ENCODE peak calls at places on chromosomes 4 and X, in seven cellular contexts. One of them, this sample, is unnamed.

GRCh38 chr4:83013420-83013867 is 2.8 kb upstream of the LIN54 start:
- DNase-seq in SK-N-SH: peak; percentile 27
- DNase-seq in naive thymus-derived CD4-positive, alpha-beta T cell: no peak
- DNase-seq in effector memory CD4-positive, alpha-beta T cell: no peak
- DNase-seq in fibroblast of lung: no peak
- DNase-seq in heart left ventricle: no peak
- DNase-seq in neuronal stem cell: no peak
- DNase-seq in this sample: no peak

GRCh38 chrX:9534686-9535085 is 69.8 kb downstream of the TBL1X start:
- DNase-seq in naive thymus-derived CD4-positive, alpha-beta T cell: no peak
- DNase-seq in SK-N-SH: no peak
- DNase-seq in effector memory CD4-positive, alpha-beta T cell: no peak
- DNase-seq in fibroblast of lung: peak; percentile 43
- DNase-seq in neuronal stem cell: no peak
- DNase-seq in heart left ventricle: no peak
- DNase-seq in this sample: no peak

GRCh38 chr4:99161700-99162099 is 17.6 kb upstream of the ADH4 start:
- DNase-seq in naive thymus-derived CD4-positive, alpha-beta T cell: no peak
- DNase-seq in effector memory CD4-positive, alpha-beta T cell: no peak
- DNase-seq in SK-N-SH: no peak
- DNase-seq in neuronal stem cell: no peak
- DNase-seq in heart left ventricle: no peak
- DNase-seq in fibroblast of lung: no peak
- DNase-seq in this sample: no peak

GRCh38 chrX:7216981-7217587 is 69.1 kb upstream of the PUDP start:
- DNase-seq in fibroblast of lung: no peak
- DNase-seq in SK-N-SH: no peak
- DNase-seq in effector memory CD4-positive, alpha-beta T cell: no peak
- DNase-seq in naive thymus-derived CD4-positive, alpha-beta T cell: no peak
- DNase-seq in heart left ventricle: no peak
- DNase-seq in neuronal stem cell: no peak
- DNase-seq in this sample: no peak

GRCh38 chr4:76830612-76831474 is 67.1 kb downstream of the SOWAHB start:
- DNase-seq in fibroblast of lung: peak; percentile 83
- DNase-seq in heart left ventricle: peak; percentile 63
- DNase-seq in naive thymus-derived CD4-positive, alpha-beta T cell: no peak
- DNase-seq in effector memory CD4-positive, alpha-beta T cell: no peak
- DNase-seq in SK-N-SH: no peak
- DNase-seq in neuronal stem cell: peak; percentile 20
- DNase-seq in this sample: peak; percentile 39

GRCh38 chr4:26873391-26874026 is 12.9 kb downstream of the STIM2 start:
- DNase-seq in naive thymus-derived CD4-positive, alpha-beta T cell: peak; percentile 55
- DNase-seq in effector memory CD4-positive, alpha-beta T cell: peak; percentile 69
- DNase-seq in neuronal stem cell: no peak
- DNase-seq in heart left ventricle: no peak
- DNase-seq in fibroblast of lung: no peak
- DNase-seq in SK-N-SH: no peak
- DNase-seq in this sample: no peak

GRCh38 chr4:83552085-83552484 is 16.2 kb downstream of the GPAT3 start:
- DNase-seq in SK-N-SH: no peak
- DNase-seq in heart left ventricle: no peak
- DNase-seq in naive thymus-derived CD4-positive, alpha-beta T cell: no peak
- DNase-seq in fibroblast of lung: peak; percentile 20
- DNase-seq in neuronal stem cell: no peak
- DNase-seq in effector memory CD4-positive, alpha-beta T cell: no peak
- DNase-seq in this sample: no peak

GRCh38 chr4:110271986-110272385 is 73.6 kb upstream of the ELOVL6 start:
- DNase-seq in neuronal stem cell: no peak
- DNase-seq in effector memory CD4-positive, alpha-beta T cell: no peak
- DNase-seq in heart left ventricle: no peak
- DNase-seq in naive thymus-derived CD4-positive, alpha-beta T cell: no peak
- DNase-seq in SK-N-SH: no peak
- DNase-seq in fibroblast of lung: peak; percentile 50
- DNase-seq in this sample: no peak

GRCh38 chr4:171650543-171650942 is 162.7 kb upstream of the GALNTL6 start:
- DNase-seq in fibroblast of lung: no peak
- DNase-seq in neuronal stem cell: no peak
- DNase-seq in naive thymus-derived CD4-positive, alpha-beta T cell: no peak
- DNase-seq in heart left ventricle: no peak
- DNase-seq in SK-N-SH: peak; percentile 8
- DNase-seq in effector memory CD4-positive, alpha-beta T cell: no peak
- DNase-seq in this sample: no peak

GRCh38 chrX:143663755-143664154 is 27.9 kb upstream of the SLITRK4 start:
- DNase-seq in naive thymus-derived CD4-positive, alpha-beta T cell: no peak
- DNase-seq in neuronal stem cell: no peak
- DNase-seq in effector memory CD4-positive, alpha-beta T cell: no peak
- DNase-seq in SK-N-SH: no peak
- DNase-seq in fibroblast of lung: no peak
- DNase-seq in heart left ventricle: no peak
- DNase-seq in this sample: no peak

GRCh38 chrX:39975094-39975865 is 122.5 kb downstream of the BCOR start:
- DNase-seq in neuronal stem cell: no peak
- DNase-seq in heart left ventricle: no peak
- DNase-seq in fibroblast of lung: no peak
- DNase-seq in effector memory CD4-positive, alpha-beta T cell: no peak
- DNase-seq in SK-N-SH: no peak
- DNase-seq in naive thymus-derived CD4-positive, alpha-beta T cell: no peak
- DNase-seq in this sample: peak; percentile 9

GRCh38 chr4:112099701-112100289 is 45.5 kb upstream of the FAM241A start:
- DNase-seq in SK-N-SH: peak; percentile 52
- DNase-seq in naive thymus-derived CD4-positive, alpha-beta T cell: peak; percentile 15
- DNase-seq in fibroblast of lung: peak; percentile 50
- DNase-seq in neuronal stem cell: peak; percentile 31
- DNase-seq in heart left ventricle: no peak
- DNase-seq in effector memory CD4-positive, alpha-beta T cell: no peak
- DNase-seq in this sample: no peak

GRCh38 chr4:6278801-6279197 is 9.1 kb downstream of the WFS1 start:
- DNase-seq in heart left ventricle: peak; percentile 70
- DNase-seq in naive thymus-derived CD4-positive, alpha-beta T cell: no peak
- DNase-seq in fibroblast of lung: peak; percentile 79
- DNase-seq in effector memory CD4-positive, alpha-beta T cell: no peak
- DNase-seq in neuronal stem cell: no peak
- DNase-seq in SK-N-SH: peak; percentile 76
- DNase-seq in this sample: no peak

GRCh38 chr4:138643827-138644226 is 371.8 kb upstream of the NOCT start:
- DNase-seq in neuronal stem cell: no peak
- DNase-seq in effector memory CD4-positive, alpha-beta T cell: no peak
- DNase-seq in heart left ventricle: no peak
- DNase-seq in fibroblast of lung: peak; percentile 25
- DNase-seq in SK-N-SH: no peak
- DNase-seq in naive thymus-derived CD4-positive, alpha-beta T cell: no peak
- DNase-seq in this sample: no peak

GRCh38 chrX:102339312-102340298 is 92.6 kb downstream of the NXF2 start:
- DNase-seq in heart left ventricle: no peak
- DNase-seq in effector memory CD4-positive, alpha-beta T cell: peak; percentile 2
- DNase-seq in naive thymus-derived CD4-positive, alpha-beta T cell: no peak
- DNase-seq in neuronal stem cell: no peak
- DNase-seq in SK-N-SH: no peak
- DNase-seq in fibroblast of lung: no peak
- DNase-seq in this sample: no peak

GRCh38 chr4:84389406-84389805 is 109.7 kb downstream of the NKX6-1 start:
- DNase-seq in SK-N-SH: no peak
- DNase-seq in effector memory CD4-positive, alpha-beta T cell: no peak
- DNase-seq in naive thymus-derived CD4-positive, alpha-beta T cell: no peak
- DNase-seq in heart left ventricle: no peak
- DNase-seq in neuronal stem cell: no peak
- DNase-seq in fibroblast of lung: peak; percentile 40
- DNase-seq in this sample: no peak

GRCh38 chrX:136767104-136767941 is 13.4 kb downstream of the ARHGEF6 start:
- DNase-seq in SK-N-SH: peak; percentile 84
- DNase-seq in naive thymus-derived CD4-positive, alpha-beta T cell: peak; percentile 35
- DNase-seq in fibroblast of lung: peak; percentile 63
- DNase-seq in heart left ventricle: peak; percentile 73
- DNase-seq in effector memory CD4-positive, alpha-beta T cell: peak; percentile 20
- DNase-seq in neuronal stem cell: peak; percentile 40
- DNase-seq in this sample: peak; percentile 59

GRCh38 chrX:9538544-9539045 is 73.7 kb downstream of the TBL1X start:
- DNase-seq in heart left ventricle: no peak
- DNase-seq in fibroblast of lung: no peak
- DNase-seq in effector memory CD4-positive, alpha-beta T cell: no peak
- DNase-seq in neuronal stem cell: no peak
- DNase-seq in naive thymus-derived CD4-positive, alpha-beta T cell: no peak
- DNase-seq in SK-N-SH: peak; percentile 41
- DNase-seq in this sample: no peak

GRCh38 chr4:54318904-54319303 is 89.8 kb downstream of the PDGFRA start:
- DNase-seq in neuronal stem cell: peak; percentile 31
- DNase-seq in effector memory CD4-positive, alpha-beta T cell: no peak
- DNase-seq in SK-N-SH: peak; percentile 45
- DNase-seq in naive thymus-derived CD4-positive, alpha-beta T cell: no peak
- DNase-seq in fibroblast of lung: peak; percentile 44
- DNase-seq in heart left ventricle: no peak
- DNase-seq in this sample: no peak

GRCh38 chr4:118373614-118374255 is 20.9 kb upstream of the PRSS12 start:
- DNase-seq in heart left ventricle: no peak
- DNase-seq in naive thymus-derived CD4-positive, alpha-beta T cell: no peak
- DNase-seq in fibroblast of lung: peak; percentile 33
- DNase-seq in SK-N-SH: no peak
- DNase-seq in neuronal stem cell: no peak
- DNase-seq in effector memory CD4-positive, alpha-beta T cell: no peak
- DNase-seq in this sample: no peak

GRCh38 chr4:173577963-173578362 is 47.9 kb upstream of the HAND2 start:
- DNase-seq in SK-N-SH: no peak
- DNase-seq in naive thymus-derived CD4-positive, alpha-beta T cell: no peak
- DNase-seq in effector memory CD4-positive, alpha-beta T cell: no peak
- DNase-seq in fibroblast of lung: no peak
- DNase-seq in neuronal stem cell: no peak
- DNase-seq in heart left ventricle: no peak
- DNase-seq in this sample: no peak

GRCh38 chrX:2541603-2542002 is 40.8 kb upstream of the DHRSX start:
- DNase-seq in heart left ventricle: no peak
- DNase-seq in SK-N-SH: no peak
- DNase-seq in effector memory CD4-positive, alpha-beta T cell: no peak
- DNase-seq in fibroblast of lung: no peak
- DNase-seq in neuronal stem cell: no peak
- DNase-seq in naive thymus-derived CD4-positive, alpha-beta T cell: no peak
- DNase-seq in this sample: no peak

GRCh38 chrX:154596290-154596929 is 11.5 kb downstream of the CTAG1A start:
- DNase-seq in fibroblast of lung: peak; percentile 95
- DNase-seq in SK-N-SH: no peak
- DNase-seq in effector memory CD4-positive, alpha-beta T cell: no peak
- DNase-seq in heart left ventricle: no peak
- DNase-seq in neuronal stem cell: peak; percentile 31
- DNase-seq in naive thymus-derived CD4-positive, alpha-beta T cell: no peak
- DNase-seq in this sample: peak; percentile 32

DNA sequence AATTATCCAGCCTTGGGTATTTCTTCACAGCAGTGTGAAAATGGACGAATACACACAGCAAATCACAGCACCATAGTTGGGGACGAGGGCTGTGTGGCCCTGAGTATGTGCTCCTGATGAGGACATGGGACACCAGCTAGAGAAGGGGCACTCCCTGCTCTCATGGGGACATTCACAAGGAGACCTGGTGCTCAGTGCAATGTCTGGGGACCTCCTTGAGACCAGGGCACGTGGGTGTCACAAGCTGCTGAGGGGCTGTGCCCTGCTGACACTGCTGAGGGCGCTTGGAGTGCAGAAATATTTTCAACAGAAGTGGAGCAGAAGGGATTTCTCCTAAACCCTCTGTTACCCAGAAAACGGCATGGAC is 65.4 kb downstream of the TRMT44 start:
- DNase-seq in fibroblast of lung: no peak
- DNase-seq in neuronal stem cell: no peak
- DNase-seq in SK-N-SH: no peak
- DNase-seq in heart left ventricle: no peak
- DNase-seq in effector memory CD4-positive, alpha-beta T cell: no peak
- DNase-seq in naive thymus-derived CD4-positive, alpha-beta T cell: no peak
- DNase-seq in this sample: peak; percentile 82
- H3K4me1 ChIP-seq in fibroblast of lung: peaks cover 15% of the 10 kb centered on the region
- H3K4me1 ChIP-seq in neuronal stem cell: peaks cover 26% of the 10 kb centered on the region
- H3K4me1 ChIP-seq in SK-N-SH: peaks cover 9% of the 10 kb centered on the region
- H3K4me1 ChIP-seq in heart left ventricle: peaks cover 7% of the 10 kb centered on the region
- H3K4me1 ChIP-seq in effector memory CD4-positive, alpha-beta T cell: no peaks in the 10 kb centered on the region
- H3K4me1 ChIP-seq in naive thymus-derived CD4-positive, alpha-beta T cell: no peaks in the 10 kb centered on the region
- H3K4me1 ChIP-seq in this sample: peaks cover 48% of the 10 kb centered on the region

GRCh38 chr4:80614319-80614718 is 278.8 kb downstream of the CFAP299 start:
- DNase-seq in naive thymus-derived CD4-positive, alpha-beta T cell: no peak
- DNase-seq in heart left ventricle: no peak
- DNase-seq in fibroblast of lung: no peak
- DNase-seq in neuronal stem cell: no peak
- DNase-seq in SK-N-SH: no peak
- DNase-seq in effector memory CD4-positive, alpha-beta T cell: no peak
- DNase-seq in this sample: no peak
- H3K4me1 ChIP-seq in naive thymus-derived CD4-positive, alpha-beta T cell: no peaks in the 10 kb centered on the region
- H3K4me1 ChIP-seq in heart left ventricle: no peaks in the 10 kb centered on the region
- H3K4me1 ChIP-seq in fibroblast of lung: no peaks in the 10 kb centered on the region
- H3K4me1 ChIP-seq in neuronal stem cell: no peaks in the 10 kb centered on the region
- H3K4me1 ChIP-seq in SK-N-SH: no peaks in the 10 kb centered on the region
- H3K4me1 ChIP-seq in effector memory CD4-positive, alpha-beta T cell: no peaks in the 10 kb centered on the region
- H3K4me1 ChIP-seq in this sample: no peaks in the 10 kb centered on the region

GRCh38 chr4:48035952-48036351 is 19.4 kb downstream of the NIPAL1 start:
- DNase-seq in SK-N-SH: no peak
- DNase-seq in heart left ventricle: no peak
- DNase-seq in effector memory CD4-positive, alpha-beta T cell: no peak
- DNase-seq in neuronal stem cell: no peak
- DNase-seq in fibroblast of lung: no peak
- DNase-seq in naive thymus-derived CD4-positive, alpha-beta T cell: no peak
- DNase-seq in this sample: no peak

GRCh38 chr4:48032721-48033120 is 16.1 kb downstream of the NIPAL1 start:
- DNase-seq in fibroblast of lung: peak; percentile 6
- DNase-seq in effector memory CD4-positive, alpha-beta T cell: no peak
- DNase-seq in neuronal stem cell: no peak
- DNase-seq in SK-N-SH: no peak
- DNase-seq in heart left ventricle: no peak
- DNase-seq in naive thymus-derived CD4-positive, alpha-beta T cell: no peak
- DNase-seq in this sample: no peak

GRCh38 chr4:48033825-48034413 is 17.3 kb downstream of the NIPAL1 start:
- DNase-seq in naive thymus-derived CD4-positive, alpha-beta T cell: peak; percentile 32
- DNase-seq in neuronal stem cell: no peak
- DNase-seq in SK-N-SH: peak; percentile 40
- DNase-seq in effector memory CD4-positive, alpha-beta T cell: peak; percentile 24
- DNase-seq in fibroblast of lung: peak; percentile 7
- DNase-seq in heart left ventricle: no peak
- DNase-seq in this sample: peak; percentile 32

GRCh38 chr4:48038666-48039065 is 22.1 kb downstream of the NIPAL1 start:
- DNase-seq in neuronal stem cell: no peak
- DNase-seq in naive thymus-derived CD4-positive, alpha-beta T cell: no peak
- DNase-seq in effector memory CD4-positive, alpha-beta T cell: no peak
- DNase-seq in SK-N-SH: no peak
- DNase-seq in fibroblast of lung: no peak
- DNase-seq in heart left ventricle: no peak
- DNase-seq in this sample: no peak

DNA sequence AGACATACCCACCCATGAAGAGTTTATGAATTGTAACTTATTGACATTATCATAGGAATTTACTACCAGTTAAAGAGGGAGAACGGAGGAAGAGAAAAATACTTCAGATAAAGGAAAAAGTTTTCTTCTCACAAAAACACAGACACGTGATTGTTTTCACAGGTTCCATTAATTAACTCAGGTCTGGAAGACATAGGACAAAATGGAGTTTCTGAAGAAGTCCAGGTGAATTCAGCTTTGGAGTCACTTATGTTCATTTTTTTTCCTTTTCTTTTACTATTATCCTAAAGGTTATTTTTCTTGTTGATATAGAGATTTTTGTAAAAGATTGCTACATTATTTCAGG is 20.5 kb downstream of the NIPAL1 start:
- DNase-seq in heart left ventricle: no peak
- DNase-seq in SK-N-SH: no peak
- DNase-seq in effector memory CD4-positive, alpha-beta T cell: no peak
- DNase-seq in fibroblast of lung: no peak
- DNase-seq in naive thymus-derived CD4-positive, alpha-beta T cell: no peak
- DNase-seq in neuronal stem cell: no peak
- DNase-seq in this sample: no peak
- H3K4me1 ChIP-seq in heart left ventricle: peaks cover 3% of the 10 kb centered on the region
- H3K4me1 ChIP-seq in SK-N-SH: no peaks in the 10 kb centered on the region
- H3K4me1 ChIP-seq in effector memory CD4-positive, alpha-beta T cell: no peaks in the 10 kb centered on the region
- H3K4me1 ChIP-seq in fibroblast of lung: no peaks in the 10 kb centered on the region
- H3K4me1 ChIP-seq in naive thymus-derived CD4-positive, alpha-beta T cell: peaks cover 3% of the 10 kb centered on the region
- H3K4me1 ChIP-seq in neuronal stem cell: no peaks in the 10 kb centered on the region
- H3K4me1 ChIP-seq in this sample: peaks cover 4% of the 10 kb centered on the region

GRCh38 chr4:140028676-140029407 is 125.1 kb downstream of the MAML3 start:
- DNase-seq in SK-N-SH: no peak
- DNase-seq in fibroblast of lung: no peak
- DNase-seq in effector memory CD4-positive, alpha-beta T cell: no peak
- DNase-seq in naive thymus-derived CD4-positive, alpha-beta T cell: no peak
- DNase-seq in heart left ventricle: no peak
- DNase-seq in neuronal stem cell: no peak
- DNase-seq in this sample: no peak
- H3K4me1 ChIP-seq in SK-N-SH: peaks cover 55% of the 10 kb centered on the region
- H3K4me1 ChIP-seq in fibroblast of lung: no peaks in the 10 kb centered on the region
- H3K4me1 ChIP-seq in effector memory CD4-positive, alpha-beta T cell: no peaks in the 10 kb centered on the region
- H3K4me1 ChIP-seq in naive thymus-derived CD4-positive, alpha-beta T cell: no peaks in the 10 kb centered on the region
- H3K4me1 ChIP-seq in heart left ventricle: no peaks in the 10 kb centered on the region
- H3K4me1 ChIP-seq in neuronal stem cell: no peaks in the 10 kb centered on the region
- H3K4me1 ChIP-seq in this sample: no peaks in the 10 kb centered on the region